ENCODE peak calls at places on chromosomes 11 and 22, in four cellular contexts. J is IMR-90, D is mesendoderm, A is pancreas. I is an unnamed sample.

GRCh38 chr11:61378713-61379313 is 13.6 kb upstream of the TMEM216 start:
- DNase-seq in D (no peak), A (no peak), J (peak; percentile 97), I (no peak)

GRCh38 chr11:133892126-133892525 is 46.8 kb upstream of the SPATA19 start:
- DNase-seq in J (no peak), A (no peak), D (no peak), I (no peak)

GRCh38 chr11:1081601-1082311 is 7.1 kb downstream of the MUC2 start:
- DNase-seq in A (no peak), D (no peak), J (no peak), I (peak; percentile 62)

GRCh38 chr11:36594316-36594989 is at the start of gene IFTAP:
- DNase-seq in J (peak; percentile 92), A (peak; percentile 58), D (peak; percentile 98), I (peak; percentile 71)

GRCh38 chr11:106733518-106734162 is 284.6 kb downstream of the GUCY1A2 start:
- DNase-seq in A (no peak), J (no peak), D (peak; percentile 3), I (no peak)

GRCh38 chr11:133955091-133955846 is 1.5 kb downstream of the IGSF9B start:
- DNase-seq in A (no peak), D (peak; percentile 28), J (no peak), I (peak; percentile 84)

GRCh38 chr11:36210529-36210928 is 78.7 kb downstream of the COMMD9 start:
- DNase-seq in J (no peak), A (no peak), D (no peak), I (no peak)

GRCh38 chr11:117385906-117386305 is 58.3 kb downstream of the CEP164 start:
- DNase-seq in J (no peak), A (no peak), D (no peak), I (no peak)

GRCh38 chr11:121571466-121571865 is 118.7 kb upstream of the SORL1-AS1 start:
- DNase-seq in D (no peak), A (no peak), J (no peak), I (no peak)

GRCh38 chr22:41300661-41301060 is 664 bp upstream of the ZC3H7B start:
- DNase-seq in J (no peak), D (no peak), A (no peak), I (no peak)

GRCh38 chr11:105109855-105110750 is 29.5 kb downstream of the CARD18 start:
- DNase-seq in D (no peak), A (no peak), J (peak; percentile 38), I (no peak)

GRCh38 chr11:3145206-3145520 is 19.9 kb downstream of the OSBPL5 start:
- DNase-seq in J (no peak), A (no peak), D (no peak), I (no peak)

GRCh38 chr11:79170289-79170688 is 270.5 kb downstream of the TENM4 start:
- DNase-seq in J (peak; percentile 17), D (no peak), A (no peak), I (no peak)

DNA sequence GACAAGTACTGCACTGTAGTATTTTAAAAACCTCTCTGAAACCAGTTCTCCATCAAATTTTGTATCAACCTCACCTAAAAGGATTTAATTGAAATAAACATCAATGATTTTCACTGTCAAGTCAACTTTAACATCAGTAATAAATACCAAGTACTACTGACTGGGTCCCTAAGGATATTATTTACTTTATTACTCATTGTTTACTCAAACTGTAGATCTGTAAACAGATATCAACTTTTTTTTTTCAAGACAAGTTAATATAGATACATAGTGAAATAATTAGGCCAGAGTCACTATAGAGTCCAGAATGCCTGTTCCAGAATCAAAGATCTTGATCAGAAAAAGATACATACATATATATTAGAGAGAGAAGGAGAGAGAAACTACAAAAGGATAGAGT is 1.6 kb downstream of the RNF141 start:
- DNase-seq in A (no peak), J (no peak), D (no peak), I (no peak)
- H3K4me3 ChIP-seq in A (no peak overlapping the region), J (no peak overlapping the region), D (no peak overlapping the region), I (no peak overlapping the region)

GRCh38 chr11:32427935-32428664 is 7.2 kb downstream of the WT1 start:
- DNase-seq in D (peak; percentile 38), A (no peak), J (no peak), I (peak; percentile 73)
- H3K27me3 ChIP-seq in D (peaks cover 54% of the 10 kb centered on the region), A (no peaks in the 10 kb centered on the region), J (peaks cover 76% of the 10 kb centered on the region), I (peaks cover 81% of the 10 kb centered on the region)

DNA sequence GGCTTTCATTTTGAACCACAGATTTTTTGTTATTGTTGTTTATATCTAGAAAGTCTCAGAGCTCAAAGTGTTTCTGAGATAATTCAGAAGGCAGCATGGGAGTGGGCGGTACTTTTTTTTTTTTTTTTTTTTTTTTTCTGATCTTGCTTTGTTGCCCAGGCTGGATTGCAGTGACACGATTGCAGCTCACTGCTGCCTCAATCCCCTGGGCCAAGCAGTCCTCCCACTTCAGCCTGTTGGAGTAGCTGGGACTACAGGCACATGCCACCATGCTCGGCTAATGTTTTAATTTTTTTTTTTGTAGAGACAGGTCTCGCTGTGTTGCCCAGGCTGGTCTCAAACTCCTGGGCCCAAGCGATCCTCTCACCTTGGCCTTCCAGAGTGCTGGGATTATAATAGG is 21.6 kb downstream of the CAT start:
- DNase-seq in A (no peak), D (no peak), J (no peak), I (no peak)
- H3K36me3 ChIP-seq in A (peaks cover 68% of the 10 kb centered on the region), D (no peaks in the 10 kb centered on the region), J (peaks cover 49% of the 10 kb centered on the region), I (no peaks in the 10 kb centered on the region)

GRCh38 chr22:28593299-28593698 is 86.3 kb downstream of the TTC28 start:
- DNase-seq in J (no peak), A (no peak), D (no peak), I (no peak)

GRCh38 chr22:28594784-28595324 is 84.8 kb downstream of the TTC28 start:
- DNase-seq in J (peak; percentile 77), A (no peak), D (peak; percentile 66), I (peak; percentile 46)

GRCh38 chr22:28597665-28598064 is 82.0 kb downstream of the TTC28 start:
- DNase-seq in D (peak; percentile 4), A (no peak), J (no peak), I (no peak)

GRCh38 chr22:28589102-28589501 is 90.5 kb downstream of the TTC28 start:
- DNase-seq in J (no peak), D (no peak), A (no peak), I (no peak)

GRCh38 chr22:28594076-28594783 is 85.4 kb downstream of the TTC28 start:
- DNase-seq in D (no peak), J (no peak), A (no peak), I (no peak)
- H3K4me3 ChIP-seq in D (no peak overlapping the region), J (no peak overlapping the region), A (no peak overlapping the region), I (no peak overlapping the region)

I was measured in H7.